ENCODE peak calls at places on chromosomes 2 and 18, in four cellular contexts. O, I, Y and T are unnamed samples. For H3K9me3, the result is how much of the 10 kb centered on the place peaks cover.

GRCh38 chr2:188610050-188610444 is 318.4 kb downstream of the GULP1 start:
- DNase-seq in O (no peak), I (no peak), Y (no peak), T (no peak)

GRCh38 chr2:218186355-218186766 is 19.6 kb upstream of the CXCR1 start:
- DNase-seq in O (peak), I (peak), Y (peak), T (peak)

GRCh38 chr2:179218848-179219594 is 45.6 kb downstream of the SESTD1 start:
- DNase-seq in O (peak), I (peak), Y (peak), T (peak)

GRCh38 chr2:153105829-153106578 is 372.6 kb downstream of the RPRM start:
- DNase-seq in O (no peak), I (no peak), Y (no peak), T (no peak)

GRCh38 chr2:240982821-240983281 is 15.6 kb upstream of the SNED1 start:
- DNase-seq in O (no peak), I (no peak), Y (no peak), T (no peak)

GRCh38 chr2:25673170-25674002 is at the start of gene DTNB:
- DNase-seq in O (no peak), I (peak), Y (peak), T (peak)

GRCh38 chr2:196112408-196113039 is 43.9 kb upstream of the DNAH7 start:
- DNase-seq in O (no peak), I (no peak), Y (no peak), T (no peak)

GRCh38 chr18:79567481-79568147 is 112.0 kb upstream of the CTDP1 start:
- DNase-seq in O (no peak), I (no peak), Y (no peak), T (no peak)

GRCh38 chr2:47065771-47066380 is 89.2 kb downstream of the STPG4 start:
- DNase-seq in O (no peak), I (no peak), Y (no peak), T (no peak)

GRCh38 chr2:69753659-69754350 is 11.9 kb downstream of the ANXA4 start:
- DNase-seq in O (no peak), I (no peak), Y (no peak), T (no peak)

GRCh38 chr2:15733867-15734765 is 142.4 kb downstream of the DDX1 start:
- DNase-seq in O (no peak), I (no peak), Y (peak), T (no peak)

GRCh38 chr18:28091197-28091596 is 85.7 kb downstream of the CDH2 start:
- DNase-seq in O (no peak), I (no peak), Y (peak), T (no peak)
- H3K4me3 ChIP-seq in O (no peak), I (no peak), Y (peak), T (no peak)

GRCh38 chr2:89820248-89820647 is 1128.8 kb downstream of the RPIA start:
- DNase-seq in O (no peak), I (no peak), Y (no peak), T (no peak)

GRCh38 chr2:89825034-89825433 is 1133.6 kb downstream of the RPIA start:
- DNase-seq in O (no peak), I (no peak), Y (no peak), T (no peak)

GRCh38 chr2:89819809-89820208 is 1128.3 kb downstream of the RPIA start:
- DNase-seq in O (no peak), I (no peak), Y (no peak), T (no peak)

GRCh38 chr2:89821455-89821945 is 1130.0 kb downstream of the RPIA start:
- DNase-seq in O (no peak), I (no peak), Y (no peak), T (no peak)

DNA sequence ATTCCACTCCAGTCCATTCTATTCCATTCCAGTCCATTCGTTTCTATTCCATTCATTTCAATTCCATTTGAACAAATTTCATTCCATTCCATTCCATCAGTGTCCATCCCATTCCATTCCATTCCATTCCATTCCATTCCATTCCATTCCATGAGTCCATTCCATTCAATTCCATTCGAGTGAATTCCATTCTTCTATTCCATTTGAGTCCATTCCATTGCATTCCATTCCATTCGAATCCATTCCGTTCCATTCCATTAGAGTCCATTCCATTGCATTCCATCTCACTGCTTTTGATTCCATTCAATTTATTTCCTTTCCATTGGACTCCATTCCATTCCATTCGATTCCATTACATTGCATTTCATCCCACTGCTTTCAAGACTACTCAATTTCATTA is 1132.1 kb downstream of the RPIA start:
- DNase-seq in O (no peak), I (no peak), Y (no peak), T (no peak)
- H3K9me3 ChIP-seq in O (half or more), I (under half), Y (under half), T (under half)

GRCh38 chr18:33556846-33557245 is 21.2 kb upstream of the ASXL3 start:
- DNase-seq in O (no peak), I (no peak), Y (no peak), T (no peak)
- TF ChIP-seq TCF7L2 in O (no peak), I (no peak), Y (no peak), T (no peak)

DNA sequence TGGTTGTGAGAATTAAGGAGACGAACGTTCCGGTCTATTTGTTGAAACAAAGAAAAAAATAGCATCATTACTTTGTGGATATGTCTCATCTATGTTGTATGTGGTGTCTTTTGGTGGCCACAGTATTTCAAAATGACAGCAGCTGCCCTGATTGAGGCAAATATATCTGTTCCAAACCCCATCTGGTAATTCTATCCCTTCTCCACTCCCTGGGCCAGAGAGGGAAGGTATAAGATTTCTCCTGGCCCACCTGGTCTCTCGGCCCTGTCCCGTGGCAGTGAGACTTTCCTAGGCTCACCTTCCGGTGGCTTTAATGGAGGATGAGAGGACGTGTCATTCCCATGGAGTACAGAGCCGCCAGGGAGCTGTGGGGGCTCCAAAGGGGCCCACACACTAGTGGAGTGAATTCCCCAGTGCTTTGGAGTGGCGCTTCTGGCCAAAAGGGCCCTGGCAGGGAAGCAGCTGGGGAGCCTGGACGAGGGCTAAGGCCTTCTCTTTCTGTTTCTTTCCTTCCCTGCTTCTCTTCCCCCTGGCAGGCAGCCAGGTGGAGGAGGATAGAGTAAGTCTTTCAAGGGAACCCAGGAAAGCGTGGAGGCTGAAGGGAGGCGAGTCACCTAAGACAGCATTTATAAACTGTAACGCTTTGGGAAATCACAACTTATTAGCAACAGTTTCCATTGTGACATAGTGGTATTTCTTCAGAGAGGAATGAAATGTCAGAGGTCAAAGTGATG is 5.6 kb downstream of the FOSL2 start:
- DNase-seq in O (no peak), I (no peak), Y (no peak), T (no peak)
- H3K4me3 ChIP-seq in O (no peak), I (no peak), Y (no peak), T (no peak)

DNA sequence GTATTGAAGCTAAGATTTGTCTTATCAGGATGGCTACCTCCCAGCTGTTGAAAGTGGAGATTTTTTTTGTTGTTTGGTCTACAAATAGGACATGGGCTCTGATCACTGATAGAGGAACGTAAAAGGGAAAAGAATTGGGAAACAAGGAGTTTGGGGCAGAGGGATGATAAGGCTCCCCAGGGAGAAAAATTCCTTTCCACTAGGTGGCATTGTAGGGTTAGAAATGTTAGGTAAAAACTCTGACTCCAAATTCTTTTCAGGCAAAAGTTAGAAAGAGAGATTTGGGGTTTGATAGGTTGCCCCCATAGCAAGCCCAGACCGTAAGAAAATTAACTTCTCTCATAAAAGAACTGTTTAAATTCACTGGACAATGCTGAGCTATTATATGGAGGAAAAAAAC is 19.8 kb downstream of the CMPK2 start:
- DNase-seq in O (no peak), I (no peak), Y (no peak), T (no peak)
- H3K9me3 ChIP-seq in O (under half), I (under half), Y (half or more), T (under half)

GRCh38 chr2:66127656-66128055 is 307.3 kb upstream of the MEIS1 start:
- DNase-seq in O (no peak), I (no peak), Y (no peak), T (no peak)

GRCh38 chr2:66122491-66122890 is 312.4 kb upstream of the MEIS1 start:
- DNase-seq in O (no peak), I (no peak), Y (no peak), T (no peak)

GRCh38 chr2:66126936-66127527 is 307.9 kb upstream of the MEIS1 start:
- DNase-seq in O (no peak), I (no peak), Y (no peak), T (no peak)

GRCh38 chr2:66121946-66122345 is 313.0 kb upstream of the MEIS1 start:
- DNase-seq in O (no peak), I (no peak), Y (no peak), T (no peak)
- TF ChIP-seq TCF7L2 in O (no peak), I (no peak), Y (no peak), T (no peak)